ENCODE peak calls at places on chromosomes 5 and 9, in seven cellular contexts. V is K562, A is HCT116, Y is HEK293T, W is GM12878, D is HepG2, L is H1. O is an unnamed sample.

GRCh38 chr9:121156263-121156731 is 45.4 kb downstream of the RAB14 start:
- DNase-seq in Y (no peak), W (peak; percentile 72), V (no peak), D (no peak), L (no peak), A (no peak), O (no peak)

GRCh38 chr9:134175808-134176598 is 11.6 kb upstream of the RNU6ATAC start:
- DNase-seq in V (no peak), D (peak; percentile 44), L (no peak), Y (no peak), W (no peak), A (no peak), O (no peak)

GRCh38 chr5:116135344-116135743 is 50.5 kb downstream of the COMMD10 start:
- DNase-seq in V (no peak), L (no peak), Y (no peak), W (peak; percentile 38), D (no peak), A (no peak), O (no peak)

GRCh38 chr5:133820516-133820915 is 147.9 kb downstream of the C5orf15 start:
- DNase-seq in W (no peak), D (no peak), Y (no peak), V (no peak), A (no peak), L (no peak), O (no peak)

GRCh38 chr5:141094481-141095262 is at the start of gene PCDHB2:
- DNase-seq in V (peak; percentile 24), L (peak; percentile 75), D (peak; percentile 79), W (no peak), A (no peak), Y (peak; percentile 35), O (peak; percentile 83)

GRCh38 chr9:22452415-22453010 is 5.9 kb downstream of the DMRTA1 start:
- DNase-seq in W (no peak), V (no peak), A (peak; percentile 29), Y (peak; percentile 17), L (no peak), D (peak; percentile 17), O (peak; percentile 39)

GRCh38 chr5:101678494-101679193 is 617.4 kb downstream of the SLCO4C1 start:
- DNase-seq in D (peak; percentile 52), V (peak; percentile 18), L (peak; percentile 47), Y (peak; percentile 74), A (peak; percentile 59), W (peak; percentile 7), O (peak; percentile 81)

GRCh38 chr9:7394007-7394774 is 405.4 kb downstream of the DMAC1 start:
- DNase-seq in L (no peak), V (no peak), Y (peak; percentile 10), A (no peak), W (no peak), D (peak; percentile 20), O (peak; percentile 18)

GRCh38 chr5:2132497-2132847 is 249.7 kb upstream of the IRX4 start:
- DNase-seq in L (no peak), D (no peak), Y (no peak), W (no peak), V (no peak), A (no peak), O (no peak)

GRCh38 chr5:179821298-179822058 is 773 bp downstream of the SQSTM1 start:
- DNase-seq in L (no peak), A (peak; percentile 81), Y (peak; percentile 90), V (peak; percentile 95), W (no peak), D (peak; percentile 80), O (peak; percentile 76)

GRCh38 chr5:179820127-179820482 is 600 bp upstream of the SQSTM1 start:
- DNase-seq in D (no peak), A (no peak), V (no peak), Y (no peak), L (no peak), W (no peak), O (peak; percentile 32)

GRCh38 chr5:179818746-179819295 is 1.9 kb upstream of the SQSTM1 start:
- DNase-seq in A (peak; percentile 72), L (no peak), V (peak; percentile 90), W (peak; percentile 82), Y (peak; percentile 72), D (peak; percentile 94), O (peak; percentile 66)

GRCh38 chr5:179820483-179821297 is at the start of gene SQSTM1:
- DNase-seq in Y (peak; percentile 91), D (peak; percentile 45), L (no peak), W (no peak), V (peak; percentile 92), A (no peak), O (peak; percentile 73)

DNA sequence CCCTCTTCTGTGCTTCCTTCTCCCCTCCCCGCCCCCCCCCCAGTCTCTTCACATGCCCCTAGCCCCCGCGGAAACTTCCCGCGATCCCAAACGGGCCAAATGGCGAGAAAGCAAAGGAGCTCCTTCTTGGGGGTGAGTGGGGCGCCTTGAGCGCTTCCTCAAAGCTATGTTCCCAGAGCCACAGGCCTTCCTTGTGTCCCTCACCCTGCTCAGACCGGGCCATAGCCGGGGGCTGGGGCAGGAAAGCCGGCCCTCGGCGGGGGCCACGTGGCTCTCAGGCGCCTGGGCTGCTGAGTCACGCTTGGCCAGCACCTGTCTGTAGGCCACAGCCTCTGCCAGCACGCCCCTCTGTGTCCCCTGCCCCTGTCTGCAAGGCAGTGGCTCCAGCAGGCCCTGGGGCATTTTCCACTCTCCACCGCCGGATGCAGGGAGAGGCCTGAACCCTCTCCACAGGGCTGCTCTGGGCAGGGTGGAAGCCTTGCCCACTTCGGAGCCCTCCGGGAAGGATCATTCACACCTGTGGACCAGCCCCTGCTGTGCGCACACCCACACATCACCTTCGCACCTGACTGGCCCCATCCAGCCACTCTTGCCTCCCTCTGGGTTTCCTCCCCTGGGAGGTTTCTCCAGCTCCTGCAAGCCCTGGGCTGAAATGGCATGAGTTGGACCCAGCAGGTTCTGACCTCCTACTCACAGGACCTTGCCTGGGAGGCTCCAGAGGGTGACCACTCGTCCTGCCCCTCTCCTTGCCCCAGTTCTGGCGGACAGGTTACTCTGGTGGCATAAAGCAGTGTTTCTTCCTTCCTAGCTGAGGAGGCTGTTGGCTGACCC is 1.2 kb upstream of the SQSTM1 start:
- DNase-seq in D (peak; percentile 82), Y (peak; percentile 44), L (no peak), V (peak; percentile 76), A (no peak), W (no peak), O (peak; percentile 70)
- TF ChIP-seq SP1 in D (peak; percentile 21), Y (no peak), L (no peak), V (no peak), A (no peak), W (no peak), O (no peak)

DNA sequence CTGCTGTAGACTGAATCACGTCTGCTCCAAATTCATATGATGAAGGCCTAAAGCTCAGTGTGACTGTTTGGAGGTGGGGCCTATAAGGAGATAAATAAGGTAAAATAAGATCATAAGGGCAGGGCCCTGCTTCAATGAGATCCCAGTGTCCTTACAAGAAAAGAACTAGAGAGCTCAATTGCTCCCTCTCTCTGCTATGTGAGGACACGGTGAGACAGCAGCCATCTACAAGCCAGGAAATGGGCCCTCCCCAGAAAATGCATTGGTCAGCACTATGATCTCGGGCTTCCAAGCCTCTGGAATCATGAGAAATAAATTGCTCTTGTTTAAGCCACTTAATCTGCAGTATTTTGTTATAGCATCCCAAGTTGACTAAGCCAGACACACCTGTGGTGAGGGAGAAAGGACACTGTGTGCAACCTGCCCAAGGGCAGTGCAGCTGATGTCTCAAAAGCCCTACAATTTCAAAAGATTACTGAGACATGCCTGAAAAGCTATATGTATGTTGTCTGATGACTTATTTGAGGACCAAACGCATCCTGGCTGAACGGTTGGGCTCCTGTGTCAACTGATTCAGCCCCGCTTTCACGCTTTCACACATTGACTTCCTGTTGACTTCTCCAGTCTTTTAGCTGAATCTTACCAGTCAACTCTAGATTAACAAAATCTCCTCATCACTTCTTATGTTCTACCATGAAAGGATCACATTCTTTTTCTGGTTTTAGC is 13.2 kb downstream of the GZMK start:
- DNase-seq in L (peak; percentile 10), W (no peak), Y (no peak), D (no peak), V (no peak), A (peak; percentile 8), O (peak; percentile 31)
- TF ChIP-seq SP1 in L (no peak), W (no peak), Y (no peak), D (no peak), V (no peak), A (no peak), O (no peak)

DNA sequence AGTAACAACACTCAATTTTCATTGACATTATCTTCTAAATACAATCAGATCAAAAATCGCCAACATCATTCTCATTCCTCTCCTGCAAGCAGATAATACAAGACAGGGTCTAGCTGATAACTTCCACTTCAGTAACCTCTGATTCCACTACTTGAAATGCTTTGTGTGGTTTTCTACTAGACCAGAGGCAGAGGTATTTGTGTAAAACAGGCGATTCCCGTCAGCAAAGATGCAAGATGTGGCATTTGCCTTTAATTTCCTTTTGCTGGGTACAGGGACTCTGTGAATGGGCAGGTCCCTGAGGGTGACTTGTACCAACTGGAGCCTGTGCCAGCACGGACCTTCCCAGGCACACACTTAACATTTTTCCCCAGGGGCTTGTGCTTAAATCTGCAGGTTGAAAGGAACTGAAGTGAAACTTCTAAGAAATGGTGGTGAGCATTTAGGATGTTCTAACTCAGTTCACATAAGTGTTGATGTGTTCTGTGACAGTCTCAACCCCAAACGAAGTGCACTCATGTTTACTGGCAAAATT is 625.5 kb upstream of the WWC1 start:
- DNase-seq in D (no peak), L (no peak), V (no peak), W (no peak), Y (no peak), A (no peak), O (no peak)
- TF ChIP-seq SP1 in D (no peak), L (no peak), V (no peak), W (no peak), Y (no peak), A (no peak), O (no peak)

DNA sequence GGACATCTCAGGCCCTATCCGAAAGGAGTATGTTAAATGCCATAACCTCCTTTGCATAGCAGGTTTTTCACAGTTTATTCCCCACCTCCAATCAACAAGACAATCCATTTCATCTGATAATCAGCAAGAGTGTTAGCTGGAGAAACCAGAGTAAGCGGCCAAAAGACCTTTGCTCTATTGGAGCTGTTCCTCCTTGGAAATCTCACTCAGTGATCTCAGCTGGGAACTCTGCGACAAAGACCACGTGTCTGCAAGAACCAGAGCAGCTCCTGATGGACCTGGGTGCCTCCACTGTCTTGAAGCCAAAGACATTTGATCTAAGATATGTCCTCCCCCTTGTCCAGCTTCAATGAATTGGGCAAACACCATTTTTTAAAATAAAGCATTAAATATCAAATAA is 241.1 kb downstream of the SEC61B start:
- DNase-seq in Y (no peak), W (no peak), L (no peak), A (no peak), V (no peak), D (no peak), O (no peak)
- TF ChIP-seq SP1 in Y (no peak), W (no peak), L (no peak), A (no peak), V (no peak), D (no peak), O (no peak)

O was measured in WTC11.